ENCODE peak calls at places on chromosomes 6 and 20, in ten cellular contexts. One of them, this sample, is unnamed. For H3K9me3, the result is how much of the 10 kb centered on the place peaks cover.

GRCh38 chr20:37714973-37715657 is 21.3 kb downstream of the CTNNBL1 start:
- DNase-seq in IMR-90: peak
- DNase-seq in K562: no peak
- DNase-seq in small intestine: no peak
- DNase-seq in left ventricle myocardium inferior: no peak
- DNase-seq in tibial artery: no peak
- DNase-seq in right cardiac atrium: no peak
- DNase-seq in SK-N-SH: no peak
- DNase-seq in CD4-positive, CD25-positive, alpha-beta regulatory T cell: no peak
- DNase-seq in spleen: no peak
- DNase-seq in this sample: no peak

GRCh38 chr6:25202505-25202904 is 76.7 kb upstream of the CARMIL1 start:
- DNase-seq in spleen: no peak
- DNase-seq in K562: no peak
- DNase-seq in tibial artery: no peak
- DNase-seq in small intestine: no peak
- DNase-seq in left ventricle myocardium inferior: no peak
- DNase-seq in right cardiac atrium: no peak
- DNase-seq in CD4-positive, CD25-positive, alpha-beta regulatory T cell: no peak
- DNase-seq in IMR-90: peak
- DNase-seq in SK-N-SH: no peak
- DNase-seq in this sample: peak

GRCh38 chr20:58421497-58421850 is 32.4 kb downstream of the VAPB start:
- DNase-seq in small intestine: no peak
- DNase-seq in CD4-positive, CD25-positive, alpha-beta regulatory T cell: no peak
- DNase-seq in SK-N-SH: no peak
- DNase-seq in right cardiac atrium: no peak
- DNase-seq in spleen: no peak
- DNase-seq in K562: no peak
- DNase-seq in left ventricle myocardium inferior: no peak
- DNase-seq in tibial artery: no peak
- DNase-seq in IMR-90: no peak
- DNase-seq in this sample: no peak

GRCh38 chr6:112936476-112936875 is 589.3 kb downstream of the RFPL4B start:
- DNase-seq in K562: no peak
- DNase-seq in right cardiac atrium: no peak
- DNase-seq in CD4-positive, CD25-positive, alpha-beta regulatory T cell: no peak
- DNase-seq in small intestine: no peak
- DNase-seq in tibial artery: no peak
- DNase-seq in SK-N-SH: no peak
- DNase-seq in left ventricle myocardium inferior: no peak
- DNase-seq in IMR-90: peak
- DNase-seq in spleen: no peak
- DNase-seq in this sample: peak

GRCh38 chr20:52749020-52749419 is 223.1 kb upstream of the TSHZ2 start:
- DNase-seq in SK-N-SH: peak
- DNase-seq in CD4-positive, CD25-positive, alpha-beta regulatory T cell: no peak
- DNase-seq in left ventricle myocardium inferior: no peak
- DNase-seq in IMR-90: no peak
- DNase-seq in K562: no peak
- DNase-seq in spleen: no peak
- DNase-seq in tibial artery: no peak
- DNase-seq in right cardiac atrium: no peak
- DNase-seq in small intestine: no peak
- DNase-seq in this sample: no peak

GRCh38 chr6:119132211-119133004 is 53.9 kb upstream of the FAM184A start:
- DNase-seq in SK-N-SH: no peak
- DNase-seq in CD4-positive, CD25-positive, alpha-beta regulatory T cell: no peak
- DNase-seq in tibial artery: no peak
- DNase-seq in small intestine: no peak
- DNase-seq in left ventricle myocardium inferior: no peak
- DNase-seq in K562: no peak
- DNase-seq in right cardiac atrium: no peak
- DNase-seq in IMR-90: no peak
- DNase-seq in spleen: no peak
- DNase-seq in this sample: peak

GRCh38 chr6:161561938-161562337 is 288.1 kb upstream of the AGPAT4 start:
- DNase-seq in IMR-90: no peak
- DNase-seq in tibial artery: no peak
- DNase-seq in left ventricle myocardium inferior: no peak
- DNase-seq in K562: no peak
- DNase-seq in spleen: no peak
- DNase-seq in SK-N-SH: no peak
- DNase-seq in small intestine: no peak
- DNase-seq in right cardiac atrium: no peak
- DNase-seq in CD4-positive, CD25-positive, alpha-beta regulatory T cell: no peak
- DNase-seq in this sample: no peak

GRCh38 chr6:170087946-170088348 is 202.9 kb downstream of the DLL1 start:
- DNase-seq in CD4-positive, CD25-positive, alpha-beta regulatory T cell: peak
- DNase-seq in SK-N-SH: no peak
- DNase-seq in K562: no peak
- DNase-seq in tibial artery: peak
- DNase-seq in small intestine: peak
- DNase-seq in IMR-90: no peak
- DNase-seq in left ventricle myocardium inferior: peak
- DNase-seq in right cardiac atrium: no peak
- DNase-seq in spleen: peak
- DNase-seq in this sample: no peak

DNA sequence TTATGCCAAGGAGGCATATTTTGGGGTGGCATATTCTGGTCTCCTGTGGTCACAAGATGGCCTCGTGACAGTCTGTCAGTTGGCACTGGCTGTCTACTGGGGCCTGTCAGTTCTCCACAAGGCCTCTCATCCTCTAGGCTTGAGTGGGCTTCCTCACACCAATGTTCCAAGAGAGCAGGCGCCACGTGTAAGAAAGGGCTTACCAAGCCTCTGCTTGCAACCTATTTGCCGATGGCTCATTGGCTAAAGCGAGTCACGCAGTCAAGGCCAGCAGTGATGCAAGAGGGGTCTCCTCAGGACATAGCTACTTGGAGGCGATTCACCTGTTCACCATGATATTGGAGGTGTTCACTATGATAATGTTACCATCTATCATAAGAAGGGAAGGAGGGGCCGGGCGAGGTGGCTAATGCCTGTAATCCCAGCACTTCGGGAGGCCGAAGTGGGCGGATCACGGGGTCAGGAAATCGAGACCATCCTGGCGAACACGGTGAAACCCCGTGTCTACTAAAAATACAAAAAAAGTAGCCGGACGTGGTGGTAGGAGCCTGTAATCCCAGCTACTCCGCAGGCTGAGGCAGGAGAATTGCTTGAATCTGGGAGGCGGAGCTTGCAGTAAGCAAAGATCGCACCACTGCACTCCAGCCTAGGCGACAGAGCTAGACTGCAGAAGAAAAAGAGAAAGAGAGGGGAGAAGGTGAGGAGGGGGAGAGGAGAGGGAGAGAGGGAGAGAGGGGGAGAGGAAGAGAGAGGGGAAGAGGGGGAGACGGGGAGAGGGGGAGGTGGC is 35.3 kb downstream of the C6orf52 start:
- DNase-seq in right cardiac atrium: no peak
- DNase-seq in K562: peak
- DNase-seq in IMR-90: no peak
- DNase-seq in left ventricle myocardium inferior: no peak
- DNase-seq in small intestine: no peak
- DNase-seq in CD4-positive, CD25-positive, alpha-beta regulatory T cell: no peak
- DNase-seq in spleen: no peak
- DNase-seq in tibial artery: no peak
- DNase-seq in SK-N-SH: no peak
- DNase-seq in this sample: no peak
- H3K4me3 ChIP-seq in right cardiac atrium: no peak
- H3K4me3 ChIP-seq in K562: peak
- H3K4me3 ChIP-seq in IMR-90: peak
- H3K4me3 ChIP-seq in left ventricle myocardium inferior: peak
- H3K4me3 ChIP-seq in small intestine: peak
- H3K4me3 ChIP-seq in CD4-positive, CD25-positive, alpha-beta regulatory T cell: no peak
- H3K4me3 ChIP-seq in spleen: peak
- H3K4me3 ChIP-seq in tibial artery: peak
- H3K4me3 ChIP-seq in SK-N-SH: peak
- H3K4me3 ChIP-seq in this sample: no peak

DNA sequence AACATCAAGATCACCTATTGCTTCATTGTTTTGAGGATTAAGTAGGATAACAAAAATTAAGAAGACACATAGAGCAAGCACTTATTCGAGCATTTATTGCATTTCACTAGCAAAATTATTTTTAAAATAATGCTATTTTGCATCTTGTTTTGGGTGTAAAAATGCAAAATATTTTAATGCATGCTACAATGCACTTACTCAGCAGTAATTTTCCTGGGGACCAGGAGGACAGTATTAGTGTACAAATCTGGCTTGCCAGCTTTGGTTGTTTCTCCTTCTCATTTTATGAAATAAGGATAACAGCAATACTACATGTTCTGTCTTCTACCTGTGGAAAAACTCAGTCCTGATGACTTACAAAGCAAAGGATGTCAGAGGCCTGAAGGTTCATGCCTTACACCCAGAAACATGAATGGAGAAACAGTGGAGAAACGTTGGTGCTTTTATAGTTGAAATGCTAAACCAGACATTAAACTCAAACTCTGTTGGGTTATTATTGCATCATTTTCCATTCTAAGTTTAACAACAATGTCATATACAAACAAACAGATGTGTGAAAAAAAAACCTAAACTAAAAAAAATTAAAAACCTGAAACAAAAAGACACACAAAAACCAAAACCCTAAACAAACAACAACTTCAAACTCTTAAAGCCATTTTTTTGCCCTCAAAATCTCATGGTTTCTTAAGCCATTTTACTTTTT is 50.2 kb upstream of the ATXN1 start:
- DNase-seq in K562: no peak
- DNase-seq in right cardiac atrium: no peak
- DNase-seq in CD4-positive, CD25-positive, alpha-beta regulatory T cell: no peak
- DNase-seq in spleen: no peak
- DNase-seq in SK-N-SH: no peak
- DNase-seq in left ventricle myocardium inferior: no peak
- DNase-seq in IMR-90: no peak
- DNase-seq in small intestine: no peak
- DNase-seq in tibial artery: no peak
- DNase-seq in this sample: no peak
- H3K9me3 ChIP-seq in K562: under half
- H3K9me3 ChIP-seq in right cardiac atrium: under half
- H3K9me3 ChIP-seq in CD4-positive, CD25-positive, alpha-beta regulatory T cell: under half
- H3K9me3 ChIP-seq in spleen: under half
- H3K9me3 ChIP-seq in SK-N-SH: under half
- H3K9me3 ChIP-seq in left ventricle myocardium inferior: under half
- H3K9me3 ChIP-seq in IMR-90: under half
- H3K9me3 ChIP-seq in small intestine: under half
- H3K9me3 ChIP-seq in tibial artery: under half
- H3K9me3 ChIP-seq in this sample: under half

GRCh38 chr20:4065405-4065841 is 50.1 kb upstream of the RNF24 start:
- DNase-seq in SK-N-SH: no peak
- DNase-seq in spleen: no peak
- DNase-seq in CD4-positive, CD25-positive, alpha-beta regulatory T cell: no peak
- DNase-seq in right cardiac atrium: no peak
- DNase-seq in K562: no peak
- DNase-seq in tibial artery: no peak
- DNase-seq in small intestine: no peak
- DNase-seq in IMR-90: peak
- DNase-seq in left ventricle myocardium inferior: no peak
- DNase-seq in this sample: peak
- H3K27ac ChIP-seq in SK-N-SH: peak
- H3K27ac ChIP-seq in spleen: peak
- H3K27ac ChIP-seq in CD4-positive, CD25-positive, alpha-beta regulatory T cell: no peak
- H3K27ac ChIP-seq in right cardiac atrium: no peak
- H3K27ac ChIP-seq in K562: peak
- H3K27ac ChIP-seq in tibial artery: peak
- H3K27ac ChIP-seq in small intestine: no peak
- H3K27ac ChIP-seq in IMR-90: peak
- H3K27ac ChIP-seq in left ventricle myocardium inferior: peak
- H3K27ac ChIP-seq in this sample: no peak

GRCh38 chr6:395432-396125 is 4.0 kb downstream of the IRF4 start:
- DNase-seq in IMR-90: no peak
- DNase-seq in K562: no peak
- DNase-seq in left ventricle myocardium inferior: no peak
- DNase-seq in right cardiac atrium: no peak
- DNase-seq in small intestine: no peak
- DNase-seq in tibial artery: no peak
- DNase-seq in SK-N-SH: no peak
- DNase-seq in CD4-positive, CD25-positive, alpha-beta regulatory T cell: no peak
- DNase-seq in spleen: no peak
- DNase-seq in this sample: no peak

GRCh38 chr6:392441-393390 is 1.2 kb downstream of the IRF4 start:
- DNase-seq in spleen: peak
- DNase-seq in small intestine: no peak
- DNase-seq in CD4-positive, CD25-positive, alpha-beta regulatory T cell: peak
- DNase-seq in K562: no peak
- DNase-seq in IMR-90: no peak
- DNase-seq in left ventricle myocardium inferior: no peak
- DNase-seq in SK-N-SH: no peak
- DNase-seq in tibial artery: no peak
- DNase-seq in right cardiac atrium: no peak
- DNase-seq in this sample: no peak

GRCh38 chr6:391559-392440 is at the start of gene IRF4:
- DNase-seq in K562: no peak
- DNase-seq in left ventricle myocardium inferior: no peak
- DNase-seq in IMR-90: no peak
- DNase-seq in right cardiac atrium: no peak
- DNase-seq in SK-N-SH: no peak
- DNase-seq in tibial artery: no peak
- DNase-seq in CD4-positive, CD25-positive, alpha-beta regulatory T cell: peak
- DNase-seq in small intestine: no peak
- DNase-seq in spleen: peak
- DNase-seq in this sample: no peak

GRCh38 chr6:394641-395289 is 3.2 kb downstream of the IRF4 start:
- DNase-seq in IMR-90: no peak
- DNase-seq in right cardiac atrium: no peak
- DNase-seq in SK-N-SH: no peak
- DNase-seq in tibial artery: no peak
- DNase-seq in K562: no peak
- DNase-seq in small intestine: no peak
- DNase-seq in left ventricle myocardium inferior: no peak
- DNase-seq in spleen: no peak
- DNase-seq in CD4-positive, CD25-positive, alpha-beta regulatory T cell: no peak
- DNase-seq in this sample: no peak

DNA sequence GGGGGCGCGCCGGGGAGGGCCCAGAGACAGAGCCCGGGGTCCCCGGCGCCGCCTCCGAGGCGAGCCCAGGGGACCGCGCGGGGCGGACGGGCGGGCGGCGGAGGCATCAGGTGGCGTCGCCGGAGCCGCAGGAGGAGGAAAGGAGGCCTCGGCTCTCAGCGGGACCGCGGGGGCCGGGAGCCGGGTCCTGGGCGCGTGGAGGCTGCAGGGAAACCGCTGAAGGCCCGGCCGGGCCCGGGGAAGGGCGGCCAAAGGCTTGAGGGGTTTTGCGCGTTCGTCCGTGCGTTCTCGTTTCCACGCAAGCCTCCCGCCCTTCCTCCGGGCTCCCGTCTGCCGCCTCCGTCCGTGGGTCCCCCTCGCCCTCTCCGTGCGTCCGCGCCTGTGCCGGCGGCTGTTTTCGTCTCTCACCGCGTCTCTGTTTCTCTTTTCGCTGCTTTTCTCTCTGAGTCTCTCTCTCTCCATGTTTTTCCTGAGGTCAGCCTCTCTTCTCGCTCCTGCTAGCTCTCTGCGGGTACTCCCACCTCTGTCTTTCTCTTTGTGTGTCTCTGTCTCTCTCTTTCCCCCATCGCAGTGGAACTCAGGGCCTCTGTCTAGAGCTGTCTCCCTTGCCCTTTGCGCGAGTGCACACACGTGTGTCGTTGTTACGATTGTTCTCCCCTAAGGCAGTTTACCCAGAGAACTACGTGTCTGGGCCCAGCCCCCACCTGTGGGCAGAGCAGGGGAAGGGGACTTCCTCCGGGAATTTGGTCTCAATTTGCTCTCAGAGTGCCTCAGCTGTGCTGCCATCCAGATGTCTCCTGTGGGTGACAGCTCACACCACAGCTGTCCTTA is 2.1 kb downstream of the IRF4 start:
- DNase-seq in K562: no peak
- DNase-seq in left ventricle myocardium inferior: no peak
- DNase-seq in CD4-positive, CD25-positive, alpha-beta regulatory T cell: peak
- DNase-seq in small intestine: no peak
- DNase-seq in right cardiac atrium: no peak
- DNase-seq in spleen: peak
- DNase-seq in IMR-90: no peak
- DNase-seq in tibial artery: no peak
- DNase-seq in SK-N-SH: no peak
- DNase-seq in this sample: no peak
- H3K4me3 ChIP-seq in K562: no peak
- H3K4me3 ChIP-seq in left ventricle myocardium inferior: peak
- H3K4me3 ChIP-seq in CD4-positive, CD25-positive, alpha-beta regulatory T cell: peak
- H3K4me3 ChIP-seq in small intestine: peak
- H3K4me3 ChIP-seq in right cardiac atrium: peak
- H3K4me3 ChIP-seq in spleen: peak
- H3K4me3 ChIP-seq in IMR-90: no peak
- H3K4me3 ChIP-seq in tibial artery: peak
- H3K4me3 ChIP-seq in SK-N-SH: no peak
- H3K4me3 ChIP-seq in this sample: peak